ENCODE peak calls at places on chromosomes 5 and 9, in seven cellular contexts. Q is neuronal stem cell, T is colonic mucosa, H is fibroblast of pulmonary artery, B is HCT116, Z is kidney epithelial cell, K is GM23338. Y is an unnamed sample.
A peak's percentile ranks its signal among the peaks of the same experiment; 100 is the strongest.

GRCh38 chr9:34633851-34634550 is 3.6 kb downstream of the SIGMAR1 start:
- DNase-seq in Q (peak; percentile 73), T (peak; percentile 72), H (peak; percentile 77), B (no peak), Z (no peak), K (peak; percentile 80), Y (peak; percentile 89)

GRCh38 chr9:1619915-1620705 is 395.0 kb upstream of the SMARCA2 start:
- DNase-seq in Q (no peak), T (no peak), H (peak; percentile 7), B (no peak), Z (peak; percentile 2), K (peak; percentile 51), Y (no peak)

GRCh38 chr9:116905131-116905724 is 218.1 kb downstream of the TRIM32 start:
- DNase-seq in Q (peak; percentile 20), T (no peak), H (no peak), B (no peak), Z (no peak), K (peak; percentile 27), Y (no peak)

GRCh38 chr5:124948062-124948753 is 201.8 kb upstream of the ZNF608 start:
- DNase-seq in Q (no peak), T (peak; percentile 30), H (no peak), B (no peak), Z (no peak), K (no peak), Y (no peak)

GRCh38 chr5:172285226-172286143 is 1.9 kb upstream of the UBTD2 start:
- DNase-seq in Q (no peak), T (no peak), H (no peak), B (no peak), Z (no peak), K (no peak), Y (peak; percentile 27)

GRCh38 chr9:120399940-120400339 is 180.0 kb downstream of the CDK5RAP2 start:
- DNase-seq in Q (no peak), T (no peak), H (no peak), B (no peak), Z (no peak), K (no peak), Y (no peak)

GRCh38 chr9:135648494-135649410 is 9.4 kb upstream of the GLT6D1 start:
- DNase-seq in Q (no peak), T (no peak), H (no peak), B (no peak), Z (no peak), K (no peak), Y (no peak)

GRCh38 chr5:158135682-158136176 is 276.8 kb upstream of the CLINT1 start:
- DNase-seq in Q (peak; percentile 72), T (no peak), H (no peak), B (no peak), Z (no peak), K (peak; percentile 77), Y (peak; percentile 47)

GRCh38 chr9:133737774-133738038 is 446 bp downstream of the SARDH start:
- DNase-seq in Q (no peak), T (no peak), H (no peak), B (no peak), Z (no peak), K (no peak), Y (no peak)

GRCh38 chr5:14406554-14406849 is 175.1 kb upstream of the OTULINL start:
- DNase-seq in Q (no peak), T (no peak), H (peak; percentile 87), B (no peak), Z (peak; percentile 88), K (no peak), Y (no peak)

GRCh38 chr9:20941177-20941690 is 90.2 kb downstream of the HACD4 start:
- DNase-seq in Q (peak; percentile 70), T (peak; percentile 57), H (peak; percentile 78), B (peak; percentile 62), Z (peak; percentile 21), K (peak; percentile 98), Y (peak; percentile 54)

GRCh38 chr9:20549053-20549452 is 73.2 kb downstream of the MLLT3 start:
- DNase-seq in Q (no peak), T (no peak), H (no peak), B (no peak), Z (no peak), K (no peak), Y (no peak)

GRCh38 chr9:128214571-128215490 is 11.7 kb downstream of the DNM1 start:
- DNase-seq in Q (no peak), T (no peak), H (no peak), B (no peak), Z (no peak), K (no peak), Y (peak; percentile 54)

GRCh38 chr5:132674671-132675506 is 1.1 kb downstream of the IL4 start:
- DNase-seq in Q (no peak), T (no peak), H (peak; percentile 96), B (peak; percentile 26), Z (peak; percentile 80), K (no peak), Y (peak; percentile 33)

GRCh38 chr5:73387630-73388370 is 60.8 kb downstream of the FOXD1 start:
- DNase-seq in Q (no peak), T (no peak), H (no peak), B (no peak), Z (no peak), K (no peak), Y (no peak)

GRCh38 chr5:44845777-44846176 is 37.0 kb downstream of the MRPS30 start:
- DNase-seq in Q (no peak), T (no peak), H (no peak), B (no peak), Z (no peak), K (no peak), Y (no peak)

GRCh38 chr5:26872337-26872736 is 166.0 kb downstream of the CDH9 start:
- DNase-seq in Q (no peak), T (no peak), H (no peak), B (no peak), Z (no peak), K (no peak), Y (no peak)

GRCh38 chr5:54769072-54769471 is 216.3 kb downstream of the ESM1 start:
- DNase-seq in Q (no peak), T (no peak), H (no peak), B (no peak), Z (no peak), K (peak; percentile 45), Y (peak; percentile 18)

GRCh38 chr9:119818726-119819435 is 449.6 kb upstream of the BRINP1 start:
- DNase-seq in Q (no peak), T (no peak), H (no peak), B (no peak), Z (no peak), K (no peak), Y (no peak)

GRCh38 chr5:169350016-169350415 is 49.1 kb upstream of the SLIT3 start:
- DNase-seq in Q (no peak), T (no peak), H (peak; percentile 65), B (no peak), Z (peak; percentile 82), K (no peak), Y (no peak)

GRCh38 chr9:84187090-84187489 is 153.5 kb downstream of the SLC28A3 start:
- DNase-seq in Q (no peak), T (no peak), H (no peak), B (no peak), Z (no peak), K (no peak), Y (no peak)

GRCh38 chr5:9198399-9198798 is 347.5 kb downstream of the SEMA5A start:
- DNase-seq in Q (no peak), T (no peak), H (peak; percentile 53), B (no peak), Z (no peak), K (no peak), Y (no peak)

GRCh38 chr5:116237917-116238502 is 153.2 kb downstream of the COMMD10 start:
- DNase-seq in Q (no peak), T (no peak), H (peak; percentile 6), B (peak; percentile 4), Z (no peak), K (peak; percentile 61), Y (no peak)

DNA sequence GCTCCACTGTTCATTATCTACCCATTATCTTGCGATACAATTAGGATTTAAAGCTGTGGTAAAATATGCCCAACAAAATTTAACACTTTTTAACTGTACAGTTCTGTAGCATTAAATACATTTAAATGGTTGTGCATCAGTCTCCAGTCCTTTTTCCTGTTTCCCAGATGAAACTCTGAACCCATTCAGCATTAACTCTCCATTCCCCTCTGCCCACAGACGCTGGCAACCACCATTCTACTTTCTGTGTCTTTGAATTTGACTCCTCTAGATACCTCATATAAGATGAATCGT is 2.9 kb upstream of the TRIM7 start:
- DNase-seq in Q (no peak), T (no peak), H (no peak), B (no peak), Z (no peak), K (no peak), Y (no peak)
- H3K4me3 ChIP-seq in Q (peak overlapping the region; percentile 59), T (no peak overlapping the region), H (no peak overlapping the region), B (no peak overlapping the region), Z (no peak overlapping the region), K (no peak overlapping the region), Y (no peak overlapping the region)

GRCh38 chr9:109088221-109088620 is 31.5 kb downstream of the TMEM245 start:
- DNase-seq in Q (no peak), T (no peak), H (peak; percentile 21), B (no peak), Z (no peak), K (no peak), Y (no peak)

GRCh38 chr9:109092051-109092580 is 27.6 kb downstream of the TMEM245 start:
- DNase-seq in Q (no peak), T (no peak), H (no peak), B (no peak), Z (no peak), K (no peak), Y (no peak)

GRCh38 chr9:109094268-109094667 is 25.5 kb downstream of the TMEM245 start:
- DNase-seq in Q (no peak), T (no peak), H (no peak), B (no peak), Z (no peak), K (no peak), Y (no peak)

GRCh38 chr9:109095321-109095720 is 24.4 kb downstream of the TMEM245 start:
- DNase-seq in Q (no peak), T (no peak), H (no peak), B (no peak), Z (no peak), K (no peak), Y (no peak)

GRCh38 chr9:109092587-109092986 is 27.2 kb downstream of the TMEM245 start:
- DNase-seq in Q (no peak), T (no peak), H (no peak), B (no peak), Z (no peak), K (no peak), Y (no peak)
- H3K4me3 ChIP-seq in Q (no peak overlapping the region), T (no peak overlapping the region), H (no peak overlapping the region), B (no peak overlapping the region), Z (no peak overlapping the region), K (no peak overlapping the region), Y (no peak overlapping the region)

GRCh38 chr9:35813434-35814105 is 1.3 kb downstream of the HINT2 start:
- DNase-seq in Q (no peak), T (no peak), H (peak; percentile 43), B (peak; percentile 42), Z (no peak), K (peak; percentile 85), Y (peak; percentile 72)
- H3K4me3 ChIP-seq in Q (peak overlapping the region; percentile 75), T (no peak overlapping the region), H (peak overlapping the region; percentile 70), B (peak overlapping the region; percentile 88), Z (no peak overlapping the region), K (peak overlapping the region; percentile 48), Y (no peak overlapping the region)

GRCh38 chr9:126421567-126422428 is 95.2 kb downstream of the MVB12B start:
- DNase-seq in Q (no peak), T (no peak), H (no peak), B (no peak), Z (no peak), K (peak; percentile 61), Y (peak; percentile 72)
- H3K4me3 ChIP-seq in Q (no peak overlapping the region), T (no peak overlapping the region), H (no peak overlapping the region), B (no peak overlapping the region), Z (no peak overlapping the region), K (no peak overlapping the region), Y (no peak overlapping the region)

Y was measured in H7.